ENCODE peak calls at places on chromosomes 2 and 18, in six cellular contexts. One of them, this sample, is unnamed.

GRCh38 chr2:30421551-30422436 is 25.3 kb upstream of the LCLAT1 start:
- DNase-seq in mesendoderm: peak; percentile 73
- DNase-seq in IMR-90: peak; percentile 84
- DNase-seq in mesenchymal stem cell: peak; percentile 87
- DNase-seq in neuronal stem cell: no peak
- DNase-seq in H1: no peak
- DNase-seq in this sample: no peak

GRCh38 chr2:38947241-38948239 is 57.9 kb downstream of the ARHGEF33 start:
- DNase-seq in neuronal stem cell: peak; percentile 59
- DNase-seq in IMR-90: peak; percentile 75
- DNase-seq in mesenchymal stem cell: peak; percentile 82
- DNase-seq in H1: peak; percentile 43
- DNase-seq in mesendoderm: peak; percentile 92
- DNase-seq in this sample: peak; percentile 84

GRCh38 chr18:65628390-65628789 is 122.4 kb upstream of the CDH7 start:
- DNase-seq in IMR-90: no peak
- DNase-seq in mesenchymal stem cell: no peak
- DNase-seq in neuronal stem cell: no peak
- DNase-seq in mesendoderm: no peak
- DNase-seq in H1: no peak
- DNase-seq in this sample: no peak

GRCh38 chr2:114192362-114192761 is 250.1 kb upstream of the DPP10 start:
- DNase-seq in IMR-90: peak; percentile 1
- DNase-seq in mesendoderm: peak; percentile 71
- DNase-seq in mesenchymal stem cell: no peak
- DNase-seq in neuronal stem cell: no peak
- DNase-seq in H1: no peak
- DNase-seq in this sample: no peak

GRCh38 chr2:162317910-162318279 is 589 bp downstream of the IFIH1 start:
- DNase-seq in mesendoderm: peak; percentile 25
- DNase-seq in neuronal stem cell: no peak
- DNase-seq in mesenchymal stem cell: peak; percentile 31
- DNase-seq in H1: no peak
- DNase-seq in IMR-90: no peak
- DNase-seq in this sample: peak; percentile 57

GRCh38 chr2:201798252-201798918 is 8.0 kb upstream of the CDK15 start:
- DNase-seq in mesenchymal stem cell: peak; percentile 81
- DNase-seq in IMR-90: peak; percentile 96
- DNase-seq in H1: no peak
- DNase-seq in neuronal stem cell: no peak
- DNase-seq in mesendoderm: no peak
- DNase-seq in this sample: no peak

GRCh38 chr2:23434721-23435121 is 49.7 kb downstream of the KLHL29 start:
- DNase-seq in mesendoderm: peak; percentile 48
- DNase-seq in neuronal stem cell: no peak
- DNase-seq in IMR-90: peak; percentile 87
- DNase-seq in H1: no peak
- DNase-seq in mesenchymal stem cell: peak; percentile 96
- DNase-seq in this sample: no peak

GRCh38 chr2:73292316-73292905 is 937 bp downstream of the EGR4 start:
- DNase-seq in mesenchymal stem cell: no peak
- DNase-seq in neuronal stem cell: no peak
- DNase-seq in H1: no peak
- DNase-seq in IMR-90: no peak
- DNase-seq in mesendoderm: no peak
- DNase-seq in this sample: no peak

GRCh38 chr18:70260683-70261082 is 28.2 kb upstream of the SOCS6 start:
- DNase-seq in mesendoderm: no peak
- DNase-seq in H1: no peak
- DNase-seq in mesenchymal stem cell: no peak
- DNase-seq in IMR-90: no peak
- DNase-seq in neuronal stem cell: no peak
- DNase-seq in this sample: no peak

GRCh38 chr2:114610677-114611076 is 168.2 kb downstream of the DPP10 start:
- DNase-seq in neuronal stem cell: no peak
- DNase-seq in mesenchymal stem cell: no peak
- DNase-seq in IMR-90: no peak
- DNase-seq in mesendoderm: no peak
- DNase-seq in H1: no peak
- DNase-seq in this sample: no peak

GRCh38 chr18:50627594-50628542 is 68.0 kb downstream of the MAPK4 start:
- DNase-seq in IMR-90: no peak
- DNase-seq in mesendoderm: no peak
- DNase-seq in neuronal stem cell: no peak
- DNase-seq in H1: no peak
- DNase-seq in mesenchymal stem cell: no peak
- DNase-seq in this sample: no peak

GRCh38 chr2:226655871-226656270 is 143.7 kb downstream of the IRS1 start:
- DNase-seq in H1: no peak
- DNase-seq in neuronal stem cell: no peak
- DNase-seq in IMR-90: peak; percentile 60
- DNase-seq in mesendoderm: no peak
- DNase-seq in mesenchymal stem cell: peak; percentile 73
- DNase-seq in this sample: no peak

GRCh38 chr2:30073523-30073922 is 73.3 kb upstream of the YPEL5 start:
- DNase-seq in neuronal stem cell: no peak
- DNase-seq in H1: no peak
- DNase-seq in IMR-90: no peak
- DNase-seq in mesenchymal stem cell: no peak
- DNase-seq in mesendoderm: no peak
- DNase-seq in this sample: no peak

GRCh38 chr2:121205321-121205942 is 79.6 kb downstream of the TFCP2L1 start:
- DNase-seq in neuronal stem cell: no peak
- DNase-seq in IMR-90: no peak
- DNase-seq in mesendoderm: no peak
- DNase-seq in mesenchymal stem cell: no peak
- DNase-seq in H1: no peak
- DNase-seq in this sample: no peak

GRCh38 chr2:40087434-40087833 is 308.4 kb upstream of the THUMPD2 start:
- DNase-seq in mesendoderm: no peak
- DNase-seq in H1: no peak
- DNase-seq in mesenchymal stem cell: no peak
- DNase-seq in neuronal stem cell: no peak
- DNase-seq in IMR-90: peak; percentile 32
- DNase-seq in this sample: no peak

GRCh38 chr2:216243026-216243425 is 129.3 kb downstream of the MARCHF4 start:
- DNase-seq in neuronal stem cell: no peak
- DNase-seq in mesendoderm: no peak
- DNase-seq in mesenchymal stem cell: no peak
- DNase-seq in IMR-90: no peak
- DNase-seq in H1: no peak
- DNase-seq in this sample: no peak

GRCh38 chr2:175687465-175687864 is 314.6 kb downstream of the LNPK start:
- DNase-seq in mesenchymal stem cell: no peak
- DNase-seq in IMR-90: no peak
- DNase-seq in neuronal stem cell: no peak
- DNase-seq in mesendoderm: no peak
- DNase-seq in H1: no peak
- DNase-seq in this sample: no peak

GRCh38 chr2:109126501-109126860 is 2.5 kb upstream of the SH3RF3 start:
- DNase-seq in mesendoderm: peak; percentile 46
- DNase-seq in H1: no peak
- DNase-seq in neuronal stem cell: no peak
- DNase-seq in mesenchymal stem cell: peak; percentile 94
- DNase-seq in IMR-90: peak; percentile 92
- DNase-seq in this sample: no peak

GRCh38 chr2:71554706-71555056 is 101.3 kb downstream of the DYSF start:
- DNase-seq in neuronal stem cell: no peak
- DNase-seq in IMR-90: no peak
- DNase-seq in H1: no peak
- DNase-seq in mesendoderm: no peak
- DNase-seq in mesenchymal stem cell: no peak
- DNase-seq in this sample: no peak

GRCh38 chr2:223319601-223320000 is 267.6 kb downstream of the KCNE4 start:
- DNase-seq in mesenchymal stem cell: no peak
- DNase-seq in neuronal stem cell: no peak
- DNase-seq in mesendoderm: no peak
- DNase-seq in IMR-90: no peak
- DNase-seq in H1: no peak
- DNase-seq in this sample: no peak

GRCh38 chr18:61992923-61993322 is 100.1 kb upstream of the RNF152 start:
- DNase-seq in mesendoderm: no peak
- DNase-seq in neuronal stem cell: no peak
- DNase-seq in mesenchymal stem cell: peak; percentile 61
- DNase-seq in H1: no peak
- DNase-seq in IMR-90: peak; percentile 72
- DNase-seq in this sample: no peak

GRCh38 chr2:105055613-105056012 is 17.7 kb downstream of the MRPS9 start:
- DNase-seq in mesenchymal stem cell: peak; percentile 10
- DNase-seq in neuronal stem cell: no peak
- DNase-seq in mesendoderm: no peak
- DNase-seq in IMR-90: no peak
- DNase-seq in H1: no peak
- DNase-seq in this sample: no peak

GRCh38 chr2:188870289-188870688 is 103.9 kb upstream of the COL3A1 start:
- DNase-seq in neuronal stem cell: no peak
- DNase-seq in mesendoderm: no peak
- DNase-seq in H1: no peak
- DNase-seq in IMR-90: peak; percentile 97
- DNase-seq in mesenchymal stem cell: peak; percentile 93
- DNase-seq in this sample: no peak

GRCh38 chr18:46856975-46857374 is 60.3 kb downstream of the PIAS2 start:
- DNase-seq in IMR-90: no peak
- DNase-seq in mesenchymal stem cell: peak; percentile 8
- DNase-seq in mesendoderm: peak; percentile 23
- DNase-seq in neuronal stem cell: no peak
- DNase-seq in H1: no peak
- DNase-seq in this sample: no peak

GRCh38 chr2:157923598-157923997 is 47.5 kb upstream of the ACVR1 start:
- DNase-seq in mesenchymal stem cell: peak; percentile 43
- DNase-seq in neuronal stem cell: no peak
- DNase-seq in H1: no peak
- DNase-seq in mesendoderm: no peak
- DNase-seq in IMR-90: no peak
- DNase-seq in this sample: no peak

GRCh38 chr2:233380132-233381012 is 26.1 kb downstream of the DGKD start:
- DNase-seq in H1: no peak
- DNase-seq in IMR-90: peak; percentile 42
- DNase-seq in neuronal stem cell: no peak
- DNase-seq in mesenchymal stem cell: no peak
- DNase-seq in mesendoderm: peak; percentile 78
- DNase-seq in this sample: no peak

GRCh38 chr2:58428286-58428552 is 187.1 kb upstream of the FANCL start:
- DNase-seq in H1: peak; percentile 38
- DNase-seq in neuronal stem cell: peak; percentile 57
- DNase-seq in mesendoderm: no peak
- DNase-seq in mesenchymal stem cell: peak; percentile 24
- DNase-seq in IMR-90: no peak
- DNase-seq in this sample: peak; percentile 67

GRCh38 chr2:224925822-224926124 is 116.5 kb downstream of the DOCK10 start:
- DNase-seq in IMR-90: peak; percentile 63
- DNase-seq in neuronal stem cell: no peak
- DNase-seq in H1: no peak
- DNase-seq in mesenchymal stem cell: peak; percentile 44
- DNase-seq in mesendoderm: no peak
- DNase-seq in this sample: no peak

GRCh38 chr18:48933578-48934399 is 17.0 kb downstream of the SMAD7 start:
- DNase-seq in neuronal stem cell: no peak
- DNase-seq in mesendoderm: no peak
- DNase-seq in IMR-90: no peak
- DNase-seq in H1: no peak
- DNase-seq in mesenchymal stem cell: no peak
- DNase-seq in this sample: no peak

GRCh38 chr2:111709321-111709720 is 174.7 kb downstream of the ANAPC1 start:
- DNase-seq in mesendoderm: no peak
- DNase-seq in H1: no peak
- DNase-seq in IMR-90: no peak
- DNase-seq in neuronal stem cell: no peak
- DNase-seq in mesenchymal stem cell: no peak
- DNase-seq in this sample: no peak
- H2AK5ac ChIP-seq in mesendoderm: no peak overlapping the region
- H2AK5ac ChIP-seq in H1: no peak overlapping the region
- H2AK5ac ChIP-seq in IMR-90: no peak overlapping the region
- H2AK5ac ChIP-seq in neuronal stem cell: no peak overlapping the region
- H2AK5ac ChIP-seq in mesenchymal stem cell: peak overlapping the region; percentile 72
- H2AK5ac ChIP-seq in this sample: no peak overlapping the region

DNA sequence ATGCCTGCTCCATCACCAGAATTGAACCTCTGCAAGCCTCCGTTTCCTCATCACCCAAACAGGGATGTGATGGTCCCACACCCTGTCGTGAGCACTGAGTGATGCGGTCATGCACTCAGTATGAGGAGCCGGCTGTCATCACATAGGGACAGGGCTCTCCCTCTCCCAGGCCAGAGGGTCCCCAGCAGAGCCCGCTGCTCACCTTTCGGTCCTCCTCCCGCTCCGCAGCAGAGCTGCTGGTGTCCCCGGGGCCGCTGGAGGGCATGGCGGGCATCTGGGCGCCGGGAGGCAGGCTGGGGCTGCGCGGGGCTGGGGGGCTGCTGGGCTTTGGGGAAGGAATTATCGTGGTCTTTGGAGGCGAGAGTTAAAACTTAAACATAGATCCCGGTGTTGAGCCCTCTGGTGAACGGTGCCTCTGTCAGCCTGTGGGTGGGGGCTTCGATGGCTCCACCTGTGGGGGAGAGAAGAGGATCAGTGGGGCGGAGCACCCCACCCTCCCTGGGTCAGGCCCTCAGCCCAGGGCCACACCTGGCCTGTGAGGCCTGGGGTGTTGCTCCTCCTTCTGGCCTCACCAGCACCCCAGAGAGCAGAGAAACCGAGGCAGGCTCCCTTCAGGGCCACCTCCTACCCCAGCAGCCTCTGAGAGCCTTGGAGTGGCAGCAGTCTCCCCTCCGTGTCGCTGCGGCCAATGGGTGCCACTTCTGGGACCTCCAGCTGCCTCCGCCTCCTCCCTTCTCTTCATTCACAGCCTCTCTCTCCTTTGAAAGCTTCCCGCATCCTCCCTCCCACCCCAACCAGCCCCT is 27.8 kb downstream of the DNMT3A start:
- DNase-seq in mesenchymal stem cell: no peak
- DNase-seq in neuronal stem cell: no peak
- DNase-seq in mesendoderm: no peak
- DNase-seq in H1: no peak
- DNase-seq in IMR-90: no peak
- DNase-seq in this sample: no peak
- H2AK5ac ChIP-seq in mesenchymal stem cell: no peak overlapping the region
- H2AK5ac ChIP-seq in neuronal stem cell: peak overlapping the region; percentile 91
- H2AK5ac ChIP-seq in mesendoderm: no peak overlapping the region
- H2AK5ac ChIP-seq in H1: peak overlapping the region; percentile 70
- H2AK5ac ChIP-seq in IMR-90: no peak overlapping the region
- H2AK5ac ChIP-seq in this sample: no peak overlapping the region

DNA sequence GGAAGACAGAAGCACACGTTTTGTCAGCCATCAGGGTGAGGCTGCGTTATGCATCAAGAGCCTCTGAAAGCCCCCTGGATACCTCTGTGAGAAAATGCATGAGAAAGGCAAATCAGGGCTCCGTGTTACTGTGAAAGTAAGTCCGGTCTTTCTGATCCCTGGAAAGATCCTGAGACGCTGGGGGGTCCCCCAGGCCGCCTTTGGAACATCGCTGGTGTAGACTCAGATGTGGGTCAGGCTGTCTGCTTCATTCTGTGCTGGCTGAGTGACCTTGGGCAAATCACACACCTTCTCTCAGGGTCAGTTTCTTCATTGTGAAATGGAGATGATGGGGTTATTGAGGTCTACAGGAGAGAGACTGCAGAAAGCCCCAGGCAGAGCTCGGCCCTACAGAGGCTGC is 42.0 kb upstream of the HS6ST1 start:
- DNase-seq in mesendoderm: no peak
- DNase-seq in H1: no peak
- DNase-seq in neuronal stem cell: no peak
- DNase-seq in IMR-90: no peak
- DNase-seq in mesenchymal stem cell: no peak
- DNase-seq in this sample: no peak
- H2AK5ac ChIP-seq in mesendoderm: no peak overlapping the region
- H2AK5ac ChIP-seq in H1: no peak overlapping the region
- H2AK5ac ChIP-seq in neuronal stem cell: peak overlapping the region; percentile 61
- H2AK5ac ChIP-seq in IMR-90: no peak overlapping the region
- H2AK5ac ChIP-seq in mesenchymal stem cell: no peak overlapping the region
- H2AK5ac ChIP-seq in this sample: no peak overlapping the region

GRCh38 chr18:58541137-58541788 is 87.6 kb downstream of the ALPK2 start:
- DNase-seq in IMR-90: peak; percentile 44
- DNase-seq in mesenchymal stem cell: peak; percentile 35
- DNase-seq in neuronal stem cell: no peak
- DNase-seq in mesendoderm: peak; percentile 89
- DNase-seq in H1: peak; percentile 23
- DNase-seq in this sample: peak; percentile 73
- H2AK5ac ChIP-seq in IMR-90: peak overlapping the region; percentile 92
- H2AK5ac ChIP-seq in mesenchymal stem cell: peak overlapping the region; percentile 94
- H2AK5ac ChIP-seq in neuronal stem cell: no peak overlapping the region
- H2AK5ac ChIP-seq in mesendoderm: no peak overlapping the region
- H2AK5ac ChIP-seq in H1: no peak overlapping the region
- H2AK5ac ChIP-seq in this sample: no peak overlapping the region

This sample was measured in H9.